ENCODE peak calls at places on chromosomes 12 and 14, in four cellular contexts. Y is kidney, V is lower leg skin, R is cardiac muscle cell. C is an unnamed sample.

GRCh38 chr14:91119556-91120311 is 5.9 kb downstream of the DGLUCY start:
- DNase-seq in Y (no peak), V (no peak), R (no peak), C (no peak)

GRCh38 chr14:22561661-22562579 is 27.1 kb downstream of the DAD1 start:
- DNase-seq in Y (no peak), V (no peak), R (no peak), C (peak; percentile 97)

GRCh38 chr14:66993512-66993911 is 195.7 kb upstream of the GARIN2 start:
- DNase-seq in Y (no peak), V (no peak), R (no peak), C (no peak)

GRCh38 chr14:102759416-102759815 is 17.8 kb upstream of the TRAF3 start:
- DNase-seq in Y (no peak), V (no peak), R (no peak), C (no peak)

GRCh38 chr12:18387706-18388105 is 126.4 kb downstream of the PIK3C2G start:
- DNase-seq in Y (no peak), V (no peak), R (no peak), C (no peak)

GRCh38 chr12:47033797-47034555 is 45.4 kb upstream of the PCED1B start:
- DNase-seq in Y (no peak), V (no peak), R (no peak), C (no peak)

GRCh38 chr14:105862581-105863239 is 336.3 kb downstream of the TMEM121 start:
- DNase-seq in Y (no peak), V (peak; percentile 25), R (no peak), C (no peak)

GRCh38 chr12:50132505-50133135 is 20.6 kb downstream of the COX14 start:
- DNase-seq in Y (no peak), V (peak; percentile 18), R (peak; percentile 28), C (no peak)

GRCh38 chr14:102775855-102776760 is 1.1 kb upstream of the TRAF3 start:
- DNase-seq in Y (peak; percentile 74), V (no peak), R (peak; percentile 27), C (no peak)

GRCh38 chr12:14886271-14886670 is 617 bp upstream of the MGP start:
- DNase-seq in Y (no peak), V (no peak), R (no peak), C (no peak)

GRCh38 chr14:64708148-64709004 is 4.2 kb downstream of the PLEKHG3 start:
- DNase-seq in Y (peak; percentile 93), V (peak; percentile 85), R (peak; percentile 67), C (peak; percentile 77)

GRCh38 chr12:46209165-46209564 is 59.7 kb downstream of the SLC38A1 start:
- DNase-seq in Y (no peak), V (no peak), R (no peak), C (no peak)

GRCh38 chr12:123070267-123071081 is 80.4 kb downstream of the PITPNM2 start:
- DNase-seq in Y (no peak), V (no peak), R (no peak), C (no peak)

GRCh38 chr14:67010602-67011001 is 178.6 kb upstream of the GARIN2 start:
- DNase-seq in Y (no peak), V (no peak), R (no peak), C (no peak)

GRCh38 chr12:64720884-64721283 is 38.3 kb downstream of the GNS start:
- DNase-seq in Y (no peak), V (no peak), R (no peak), C (no peak)

GRCh38 chr12:1094714-1095113 is 103.7 kb downstream of the ERC1 start:
- DNase-seq in Y (no peak), V (no peak), R (no peak), C (no peak)

GRCh38 chr12:25529738-25530137 is 23.3 kb downstream of the LMNTD1 start:
- DNase-seq in Y (no peak), V (no peak), R (no peak), C (no peak)

GRCh38 chr12:101823891-101824290 is 6.9 kb downstream of the GNPTAB start:
- DNase-seq in Y (no peak), V (peak; percentile 90), R (peak; percentile 50), C (peak; percentile 96)

GRCh38 chr14:72500234-72500838 is 393.6 kb downstream of the DPF3 start:
- DNase-seq in Y (no peak), V (no peak), R (no peak), C (no peak)

GRCh38 chr12:112112423-112113132 is 4.0 kb upstream of the NAA25 start:
- DNase-seq in Y (no peak), V (peak; percentile 86), R (no peak), C (no peak)

GRCh38 chr12:46546634-46547273 is 174.2 kb upstream of the SLC38A2 start:
- DNase-seq in Y (no peak), V (no peak), R (no peak), C (no peak)

GRCh38 chr12:6946033-6946919 is 2.5 kb downstream of the C12orf57 start:
- DNase-seq in Y (peak; percentile 97), V (peak; percentile 92), R (peak; percentile 93), C (no peak)

GRCh38 chr12:53977596-53978464 is 3.1 kb upstream of the HOTAIR start:
- DNase-seq in Y (no peak), V (no peak), R (no peak), C (no peak)

GRCh38 chr14:31964490-31964889 is 112.6 kb upstream of the ARHGAP5 start:
- DNase-seq in Y (no peak), V (no peak), R (no peak), C (no peak)

GRCh38 chr14:104856869-104857860 is 7.9 kb upstream of the CEP170B start:
- DNase-seq in Y (peak; percentile 57), V (no peak), R (no peak), C (no peak)

DNA sequence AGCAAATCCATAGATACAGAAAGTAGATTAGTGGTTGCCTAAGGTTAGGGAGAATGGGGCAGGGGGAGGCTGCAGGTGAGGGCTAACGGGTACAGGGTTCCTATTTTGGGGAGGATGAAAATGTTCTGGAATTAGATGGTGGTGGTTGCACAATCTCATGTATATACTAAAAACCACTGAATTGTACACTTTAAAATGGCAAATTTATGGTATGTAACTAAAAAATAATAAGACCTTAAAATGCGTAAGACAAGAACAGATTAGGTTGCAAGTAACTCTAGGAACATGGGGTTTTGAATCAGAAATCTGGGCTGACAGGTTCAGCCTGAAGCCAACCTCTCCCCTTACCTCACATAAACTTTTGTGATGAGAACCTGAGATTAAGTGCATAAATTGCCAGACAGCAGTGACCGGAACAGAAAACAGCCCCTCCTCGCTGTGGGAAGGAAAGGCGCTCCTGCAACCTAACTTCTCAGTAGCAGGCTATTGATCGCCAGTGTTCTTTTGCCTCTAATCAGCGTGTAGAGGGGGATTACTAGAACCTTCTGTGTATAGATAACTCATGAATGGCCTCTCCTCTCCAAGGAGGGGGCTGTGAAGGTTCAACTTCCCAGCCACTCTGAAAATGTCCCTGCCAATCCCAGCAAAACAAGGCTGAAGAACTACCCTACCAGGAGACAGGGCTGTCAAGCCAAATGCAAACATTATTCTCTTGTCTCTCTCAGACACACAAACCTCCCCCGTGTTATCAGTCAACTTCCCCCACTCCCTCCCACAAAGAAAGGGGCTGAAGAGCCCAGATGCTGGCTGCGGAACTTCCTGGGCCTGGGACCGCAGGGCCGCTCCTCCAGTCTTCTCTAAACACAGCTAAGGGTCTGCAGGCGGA is 1.9 kb downstream of the SSH1 start:
- DNase-seq in Y (no peak), V (no peak), R (peak; percentile 17), C (no peak)
- H3K4me3 ChIP-seq in Y (no peak overlapping the region), V (no peak overlapping the region), R (peak overlapping the region; percentile 96), C (no peak overlapping the region)

GRCh38 chr14:93937519-93937918 is 10.4 kb downstream of the FAM181A start:
- DNase-seq in Y (no peak), V (no peak), R (no peak), C (no peak)

GRCh38 chr14:93940437-93940836 is 13.3 kb downstream of the FAM181A start:
- DNase-seq in Y (no peak), V (no peak), R (no peak), C (no peak)

GRCh38 chr14:93941293-93941910 is 14.3 kb downstream of the FAM181A start:
- DNase-seq in Y (no peak), V (no peak), R (no peak), C (no peak)

GRCh38 chr14:93938766-93939303 is 11.7 kb downstream of the FAM181A start:
- DNase-seq in Y (no peak), V (no peak), R (no peak), C (no peak)

GRCh38 chr14:93939304-93940229 is 12.4 kb downstream of the FAM181A start:
- DNase-seq in Y (peak; percentile 92), V (peak; percentile 95), R (peak; percentile 83), C (no peak)
- H3K4me3 ChIP-seq in Y (no peak overlapping the region), V (no peak overlapping the region), R (no peak overlapping the region), C (no peak overlapping the region)

GRCh38 chr14:86086962-86087361 is 557.0 kb downstream of the FLRT2 start:
- DNase-seq in Y (no peak), V (no peak), R (no peak), C (no peak)
- H3K4me3 ChIP-seq in Y (no peak overlapping the region), V (no peak overlapping the region), R (no peak overlapping the region), C (no peak overlapping the region)

DNA sequence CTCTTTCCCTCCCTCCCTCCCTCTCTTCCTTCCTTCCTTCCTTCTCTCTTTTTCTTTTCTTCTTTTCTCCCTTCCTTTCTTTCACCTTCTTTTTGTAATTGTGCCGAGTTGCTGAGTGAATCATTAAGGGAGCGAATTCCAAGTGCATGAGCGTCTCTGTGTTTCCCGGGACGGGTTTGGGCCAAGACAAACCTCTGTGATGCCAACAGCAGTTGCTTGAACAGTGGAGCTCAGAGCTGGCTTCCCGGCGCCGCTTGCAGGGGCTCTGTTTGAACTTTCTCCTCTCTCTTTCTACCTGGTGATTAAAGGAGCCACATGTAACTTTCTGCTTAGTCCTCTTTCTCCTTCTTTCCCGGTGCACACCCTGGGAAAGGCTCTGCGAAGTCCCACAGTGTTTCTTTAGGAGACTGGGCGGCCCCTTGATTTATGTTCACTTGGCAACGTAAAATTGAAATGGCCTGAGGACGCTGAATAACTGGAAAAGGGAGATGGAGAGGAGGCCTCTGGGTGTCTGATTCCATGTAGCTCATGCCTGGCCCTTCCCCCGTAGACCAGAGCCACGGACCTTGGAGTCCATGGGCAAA is 33.7 kb upstream of the MAP1LC3B2 start:
- DNase-seq in Y (peak; percentile 92), V (peak; percentile 93), R (no peak), C (no peak)
- H3K4me3 ChIP-seq in Y (peak overlapping the region; percentile 21), V (no peak overlapping the region), R (no peak overlapping the region), C (no peak overlapping the region)

GRCh38 chr12:32027684-32028355 is 68.6 kb downstream of the RESF1 start:
- DNase-seq in Y (no peak), V (peak; percentile 21), R (no peak), C (no peak)

GRCh38 chr12:32031109-32031508 is 71.9 kb downstream of the RESF1 start:
- DNase-seq in Y (no peak), V (no peak), R (peak; percentile 35), C (peak; percentile 91)

GRCh38 chr12:32032205-32032810 is 73.1 kb downstream of the RESF1 start:
- DNase-seq in Y (no peak), V (peak; percentile 31), R (peak; percentile 20), C (no peak)

GRCh38 chr12:32030676-32031075 is 71.5 kb downstream of the RESF1 start:
- DNase-seq in Y (no peak), V (no peak), R (no peak), C (no peak)

GRCh38 chr12:32030151-32030550 is 70.9 kb downstream of the RESF1 start:
- DNase-seq in Y (no peak), V (no peak), R (no peak), C (no peak)
- H3K4me3 ChIP-seq in Y (no peak overlapping the region), V (no peak overlapping the region), R (no peak overlapping the region), C (no peak overlapping the region)

DNA sequence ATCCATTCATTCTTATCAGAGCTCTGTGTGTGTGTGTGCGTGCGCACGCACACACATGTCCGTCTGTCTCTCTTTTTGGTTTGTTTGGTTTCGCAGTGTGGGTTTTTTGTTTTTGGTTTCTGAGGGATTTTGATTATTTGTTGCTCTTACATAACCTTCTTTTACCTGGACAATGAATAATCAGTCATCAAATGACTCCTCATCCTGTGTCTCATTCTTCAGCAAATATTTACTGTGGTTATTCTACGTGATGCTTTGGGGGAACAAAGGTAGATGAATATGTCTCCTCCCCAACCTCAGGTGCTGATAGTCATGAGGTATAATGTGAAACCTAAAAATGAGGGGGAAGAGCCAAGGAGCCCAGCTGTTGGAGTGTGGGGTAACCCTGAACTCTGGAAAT is 92.4 kb downstream of the SAMD4A start:
- DNase-seq in Y (no peak), V (peak; percentile 8), R (no peak), C (no peak)
- H3K4me3 ChIP-seq in Y (no peak overlapping the region), V (no peak overlapping the region), R (no peak overlapping the region), C (no peak overlapping the region)